ENCODE peak calls at places on chromosome X, in nine cellular contexts. One of them, this sample, is unnamed.

GRCh38 chrX:109600114-109600710 is 24.8 kb downstream of the KCNE5 start:
- DNase-seq in HFFc6: no peak
- DNase-seq in HFF-Myc: no peak
- DNase-seq in heart left ventricle: peak
- DNase-seq in upper lobe of right lung: peak
- DNase-seq in breast epithelium: no peak
- DNase-seq in Calu3: no peak
- DNase-seq in endodermal cell: peak
- DNase-seq in psoas muscle: peak
- DNase-seq in this sample: no peak

GRCh38 chrX:9656871-9657270 is 108.8 kb downstream of the GPR143 start:
- DNase-seq in HFFc6: no peak
- DNase-seq in HFF-Myc: no peak
- DNase-seq in heart left ventricle: no peak
- DNase-seq in upper lobe of right lung: no peak
- DNase-seq in breast epithelium: no peak
- DNase-seq in Calu3: no peak
- DNase-seq in endodermal cell: no peak
- DNase-seq in psoas muscle: no peak
- DNase-seq in this sample: no peak

GRCh38 chrX:122552291-122552800 is 631.7 kb upstream of the GRIA3 start:
- DNase-seq in HFFc6: no peak
- DNase-seq in HFF-Myc: no peak
- DNase-seq in heart left ventricle: no peak
- DNase-seq in upper lobe of right lung: no peak
- DNase-seq in breast epithelium: no peak
- DNase-seq in Calu3: no peak
- DNase-seq in endodermal cell: no peak
- DNase-seq in psoas muscle: no peak
- DNase-seq in this sample: no peak

GRCh38 chrX:53071064-53071463 is 11.1 kb upstream of the TSPYL2 start:
- DNase-seq in HFFc6: no peak
- DNase-seq in HFF-Myc: no peak
- DNase-seq in heart left ventricle: no peak
- DNase-seq in upper lobe of right lung: no peak
- DNase-seq in breast epithelium: no peak
- DNase-seq in Calu3: no peak
- DNase-seq in endodermal cell: peak
- DNase-seq in psoas muscle: no peak
- DNase-seq in this sample: no peak

GRCh38 chrX:68894513-68895338 is 65.9 kb downstream of the EFNB1 start:
- DNase-seq in HFFc6: no peak
- DNase-seq in HFF-Myc: no peak
- DNase-seq in heart left ventricle: peak
- DNase-seq in upper lobe of right lung: peak
- DNase-seq in breast epithelium: peak
- DNase-seq in Calu3: peak
- DNase-seq in endodermal cell: peak
- DNase-seq in psoas muscle: peak
- DNase-seq in this sample: no peak

GRCh38 chrX:74195605-74196004 is 108.4 kb upstream of the ZCCHC13 start:
- DNase-seq in HFFc6: no peak
- DNase-seq in HFF-Myc: no peak
- DNase-seq in heart left ventricle: no peak
- DNase-seq in upper lobe of right lung: no peak
- DNase-seq in breast epithelium: no peak
- DNase-seq in Calu3: no peak
- DNase-seq in endodermal cell: no peak
- DNase-seq in psoas muscle: no peak
- DNase-seq in this sample: no peak

GRCh38 chrX:133847595-133847994 is 137.8 kb downstream of the GPC3 start:
- DNase-seq in HFFc6: no peak
- DNase-seq in HFF-Myc: no peak
- DNase-seq in heart left ventricle: no peak
- DNase-seq in upper lobe of right lung: no peak
- DNase-seq in breast epithelium: no peak
- DNase-seq in Calu3: no peak
- DNase-seq in endodermal cell: no peak
- DNase-seq in psoas muscle: no peak
- DNase-seq in this sample: no peak

GRCh38 chrX:141220342-141221008 is 21.8 kb downstream of the SPANXC start:
- DNase-seq in HFFc6: peak
- DNase-seq in HFF-Myc: peak
- DNase-seq in heart left ventricle: no peak
- DNase-seq in upper lobe of right lung: no peak
- DNase-seq in breast epithelium: no peak
- DNase-seq in Calu3: no peak
- DNase-seq in endodermal cell: no peak
- DNase-seq in psoas muscle: no peak
- DNase-seq in this sample: no peak

GRCh38 chrX:4265036-4265435 is 551.6 kb upstream of the PRKX start:
- DNase-seq in HFFc6: no peak
- DNase-seq in HFF-Myc: no peak
- DNase-seq in heart left ventricle: no peak
- DNase-seq in upper lobe of right lung: no peak
- DNase-seq in breast epithelium: no peak
- DNase-seq in Calu3: no peak
- DNase-seq in endodermal cell: no peak
- DNase-seq in psoas muscle: no peak
- DNase-seq in this sample: no peak

GRCh38 chrX:54641530-54641929 is 111.5 kb downstream of the GNL3L start:
- DNase-seq in HFFc6: no peak
- DNase-seq in HFF-Myc: no peak
- DNase-seq in heart left ventricle: no peak
- DNase-seq in upper lobe of right lung: no peak
- DNase-seq in breast epithelium: no peak
- DNase-seq in Calu3: no peak
- DNase-seq in endodermal cell: peak
- DNase-seq in psoas muscle: no peak
- DNase-seq in this sample: no peak

GRCh38 chrX:36978886-36979285 is 29.3 kb upstream of the FAM47C start:
- DNase-seq in HFFc6: peak
- DNase-seq in HFF-Myc: no peak
- DNase-seq in heart left ventricle: no peak
- DNase-seq in upper lobe of right lung: no peak
- DNase-seq in breast epithelium: no peak
- DNase-seq in Calu3: no peak
- DNase-seq in endodermal cell: no peak
- DNase-seq in psoas muscle: no peak
- DNase-seq in this sample: no peak

GRCh38 chrX:70494441-70494840 is 49.8 kb downstream of the DLG3 start:
- DNase-seq in HFFc6: peak
- DNase-seq in HFF-Myc: no peak
- DNase-seq in heart left ventricle: no peak
- DNase-seq in upper lobe of right lung: no peak
- DNase-seq in breast epithelium: no peak
- DNase-seq in Calu3: no peak
- DNase-seq in endodermal cell: peak
- DNase-seq in psoas muscle: no peak
- DNase-seq in this sample: no peak

GRCh38 chrX:154090731-154091130 is 6.8 kb downstream of the MECP2 start:
- DNase-seq in HFFc6: no peak
- DNase-seq in HFF-Myc: no peak
- DNase-seq in heart left ventricle: no peak
- DNase-seq in upper lobe of right lung: no peak
- DNase-seq in breast epithelium: no peak
- DNase-seq in Calu3: no peak
- DNase-seq in endodermal cell: no peak
- DNase-seq in psoas muscle: no peak
- DNase-seq in this sample: no peak

GRCh38 chrX:131783555-131784338 is 239.4 kb upstream of the STK26 start:
- DNase-seq in HFFc6: no peak
- DNase-seq in HFF-Myc: no peak
- DNase-seq in heart left ventricle: no peak
- DNase-seq in upper lobe of right lung: no peak
- DNase-seq in breast epithelium: no peak
- DNase-seq in Calu3: no peak
- DNase-seq in endodermal cell: no peak
- DNase-seq in psoas muscle: peak
- DNase-seq in this sample: no peak

GRCh38 chrX:14801136-14801535 is 71.7 kb downstream of the FANCB start:
- DNase-seq in HFFc6: peak
- DNase-seq in HFF-Myc: no peak
- DNase-seq in heart left ventricle: no peak
- DNase-seq in upper lobe of right lung: no peak
- DNase-seq in breast epithelium: no peak
- DNase-seq in Calu3: no peak
- DNase-seq in endodermal cell: no peak
- DNase-seq in psoas muscle: no peak
- DNase-seq in this sample: no peak

GRCh38 chrX:134625315-134625718 is 33.0 kb downstream of the PLAC1 start:
- DNase-seq in HFFc6: no peak
- DNase-seq in HFF-Myc: no peak
- DNase-seq in heart left ventricle: no peak
- DNase-seq in upper lobe of right lung: no peak
- DNase-seq in breast epithelium: no peak
- DNase-seq in Calu3: no peak
- DNase-seq in endodermal cell: no peak
- DNase-seq in psoas muscle: peak
- DNase-seq in this sample: no peak

GRCh38 chrX:132463411-132463810 is 25.4 kb downstream of the MBNL3 start:
- DNase-seq in HFFc6: no peak
- DNase-seq in HFF-Myc: no peak
- DNase-seq in heart left ventricle: no peak
- DNase-seq in upper lobe of right lung: no peak
- DNase-seq in breast epithelium: no peak
- DNase-seq in Calu3: no peak
- DNase-seq in endodermal cell: peak
- DNase-seq in psoas muscle: no peak
- DNase-seq in this sample: no peak

GRCh38 chrX:38694394-38694793 is 106.9 kb upstream of the MID1IP1 start:
- DNase-seq in HFFc6: no peak
- DNase-seq in HFF-Myc: no peak
- DNase-seq in heart left ventricle: no peak
- DNase-seq in upper lobe of right lung: no peak
- DNase-seq in breast epithelium: no peak
- DNase-seq in Calu3: no peak
- DNase-seq in endodermal cell: no peak
- DNase-seq in psoas muscle: no peak
- DNase-seq in this sample: no peak

GRCh38 chrX:101362116-101362515 is 13.6 kb upstream of the TIMM8A start:
- DNase-seq in HFFc6: no peak
- DNase-seq in HFF-Myc: no peak
- DNase-seq in heart left ventricle: no peak
- DNase-seq in upper lobe of right lung: no peak
- DNase-seq in breast epithelium: no peak
- DNase-seq in Calu3: no peak
- DNase-seq in endodermal cell: no peak
- DNase-seq in psoas muscle: no peak
- DNase-seq in this sample: no peak

GRCh38 chrX:38262715-38263620 is 42.3 kb upstream of the SRPX start:
- DNase-seq in HFFc6: peak
- DNase-seq in HFF-Myc: no peak
- DNase-seq in heart left ventricle: no peak
- DNase-seq in upper lobe of right lung: no peak
- DNase-seq in breast epithelium: no peak
- DNase-seq in Calu3: no peak
- DNase-seq in endodermal cell: no peak
- DNase-seq in psoas muscle: no peak
- DNase-seq in this sample: no peak

DNA sequence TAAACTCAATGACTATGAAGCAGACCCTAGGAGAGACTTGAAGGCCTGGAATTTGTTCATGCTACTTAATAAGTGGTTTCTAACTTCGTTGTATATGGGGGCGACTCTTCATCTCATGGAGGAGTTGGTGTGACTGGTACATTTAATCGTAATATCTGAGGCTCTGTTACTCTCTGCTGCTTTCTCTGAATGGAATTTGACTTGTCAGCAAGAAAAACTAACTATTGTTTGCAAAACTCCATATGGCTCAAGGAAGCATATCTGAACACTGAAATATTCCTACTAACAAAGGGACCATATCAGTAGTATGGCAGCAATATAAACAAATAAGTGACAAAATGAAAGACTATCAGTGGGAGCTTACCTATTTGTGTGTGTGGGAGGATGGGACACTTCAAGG is 132.0 kb upstream of the RPS6KA6 start:
- DNase-seq in HFFc6: no peak
- DNase-seq in HFF-Myc: no peak
- DNase-seq in heart left ventricle: no peak
- DNase-seq in upper lobe of right lung: no peak
- DNase-seq in breast epithelium: no peak
- DNase-seq in Calu3: no peak
- DNase-seq in endodermal cell: no peak
- DNase-seq in psoas muscle: no peak
- DNase-seq in this sample: no peak
- TF ChIP-seq CTCF in HFFc6: no peak
- TF ChIP-seq CTCF in HFF-Myc: no peak
- TF ChIP-seq CTCF in heart left ventricle: no peak
- TF ChIP-seq CTCF in upper lobe of right lung: no peak
- TF ChIP-seq CTCF in breast epithelium: no peak
- TF ChIP-seq CTCF in Calu3: no peak
- TF ChIP-seq CTCF in endodermal cell: no peak
- TF ChIP-seq CTCF in psoas muscle: no peak
- TF ChIP-seq CTCF in this sample: no peak

GRCh38 chrX:13092455-13092941 is 48.1 kb upstream of the FAM9C start:
- DNase-seq in HFFc6: no peak
- DNase-seq in HFF-Myc: no peak
- DNase-seq in heart left ventricle: no peak
- DNase-seq in upper lobe of right lung: peak
- DNase-seq in breast epithelium: no peak
- DNase-seq in Calu3: peak
- DNase-seq in endodermal cell: no peak
- DNase-seq in psoas muscle: peak
- DNase-seq in this sample: peak
- TF ChIP-seq CTCF in HFFc6: no peak
- TF ChIP-seq CTCF in HFF-Myc: no peak
- TF ChIP-seq CTCF in heart left ventricle: no peak
- TF ChIP-seq CTCF in upper lobe of right lung: no peak
- TF ChIP-seq CTCF in breast epithelium: no peak
- TF ChIP-seq CTCF in Calu3: no peak
- TF ChIP-seq CTCF in endodermal cell: no peak
- TF ChIP-seq CTCF in psoas muscle: no peak
- TF ChIP-seq CTCF in this sample: peak

GRCh38 chrX:118627084-118627758 is 100.2 kb upstream of the IL13RA1 start:
- DNase-seq in HFFc6: no peak
- DNase-seq in HFF-Myc: no peak
- DNase-seq in heart left ventricle: no peak
- DNase-seq in upper lobe of right lung: no peak
- DNase-seq in breast epithelium: no peak
- DNase-seq in Calu3: peak
- DNase-seq in endodermal cell: no peak
- DNase-seq in psoas muscle: no peak
- DNase-seq in this sample: no peak
- TF ChIP-seq CTCF in HFFc6: peak
- TF ChIP-seq CTCF in HFF-Myc: peak
- TF ChIP-seq CTCF in heart left ventricle: peak
- TF ChIP-seq CTCF in upper lobe of right lung: peak
- TF ChIP-seq CTCF in breast epithelium: no peak
- TF ChIP-seq CTCF in Calu3: peak
- TF ChIP-seq CTCF in endodermal cell: peak
- TF ChIP-seq CTCF in psoas muscle: peak
- TF ChIP-seq CTCF in this sample: no peak

DNA sequence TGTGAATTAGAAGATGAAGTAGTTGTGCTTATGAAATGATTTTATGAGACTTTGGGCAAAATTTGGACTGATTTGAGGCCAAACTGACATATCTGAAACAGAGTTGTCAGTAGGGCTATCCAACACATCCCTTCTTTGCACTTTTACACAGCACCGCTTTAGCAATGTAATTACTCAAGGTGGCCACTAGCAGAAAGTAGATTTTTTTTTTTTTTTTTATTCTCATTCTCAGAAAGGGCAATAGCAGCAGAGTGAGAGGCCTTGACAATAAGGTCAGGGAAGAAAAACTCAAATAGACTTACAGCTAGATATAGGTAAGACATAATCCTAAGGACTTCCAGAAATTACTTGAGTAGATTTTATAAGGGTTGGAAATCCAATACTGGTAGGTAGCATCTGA is 414.3 kb downstream of the NAP1L3 start:
- DNase-seq in HFFc6: no peak
- DNase-seq in HFF-Myc: no peak
- DNase-seq in heart left ventricle: no peak
- DNase-seq in upper lobe of right lung: no peak
- DNase-seq in breast epithelium: no peak
- DNase-seq in Calu3: no peak
- DNase-seq in endodermal cell: no peak
- DNase-seq in psoas muscle: no peak
- DNase-seq in this sample: no peak
- TF ChIP-seq CTCF in HFFc6: no peak
- TF ChIP-seq CTCF in HFF-Myc: no peak
- TF ChIP-seq CTCF in heart left ventricle: peak
- TF ChIP-seq CTCF in upper lobe of right lung: no peak
- TF ChIP-seq CTCF in breast epithelium: no peak
- TF ChIP-seq CTCF in Calu3: no peak
- TF ChIP-seq CTCF in endodermal cell: peak
- TF ChIP-seq CTCF in psoas muscle: no peak
- TF ChIP-seq CTCF in this sample: no peak

This sample was measured in CD14-positive monocyte.